ENCODE peak calls at places on chromosome 18, in seven cellular contexts. T, Y, W, L, E, V and X are unnamed samples.

GRCh38 chr18:73719611-73720010 is 428.0 kb downstream of the FBXO15 start:
- DNase-seq in L (no peak), W (no peak), V (no peak), E (no peak), Y (no peak), T (no peak), X (no peak)

GRCh38 chr18:45793295-45793965 is 32.0 kb upstream of the SIGLEC15 start:
- DNase-seq in V (peak), W (peak), E (no peak), L (no peak), T (no peak), Y (no peak), X (peak)

GRCh38 chr18:49321800-49322461 is 138.5 kb downstream of the DYM start:
- DNase-seq in E (no peak), W (no peak), L (no peak), T (no peak), V (peak), Y (no peak), X (peak)

GRCh38 chr18:56982756-56983155 is 164.1 kb upstream of the BOD1L2 start:
- DNase-seq in L (no peak), E (no peak), T (no peak), W (no peak), Y (no peak), V (no peak), X (no peak)

GRCh38 chr18:23163786-23164583 is 28.7 kb downstream of the CABLES1 start:
- DNase-seq in E (no peak), T (no peak), V (no peak), Y (no peak), W (no peak), L (no peak), X (no peak)

GRCh38 chr18:10286580-10287150 is 167.8 kb upstream of the APCDD1 start:
- DNase-seq in T (no peak), E (no peak), L (no peak), Y (no peak), W (no peak), V (no peak), X (no peak)

GRCh38 chr18:7683753-7684152 is 116.6 kb downstream of the PTPRM start:
- DNase-seq in L (no peak), T (no peak), Y (no peak), V (no peak), W (peak), E (no peak), X (no peak)

GRCh38 chr18:36294031-36294430 is 3.5 kb upstream of the FHOD3 start:
- DNase-seq in L (no peak), W (no peak), Y (no peak), T (no peak), E (no peak), V (peak), X (no peak)

GRCh38 chr18:28115149-28115550 is 61.8 kb downstream of the CDH2 start:
- DNase-seq in V (peak), T (no peak), L (no peak), W (no peak), Y (no peak), E (no peak), X (peak)

GRCh38 chr18:37254256-37254880 is 311.2 kb downstream of the CELF4 start:
- DNase-seq in T (peak), E (no peak), V (no peak), W (peak), L (no peak), Y (no peak), X (no peak)

GRCh38 chr18:31616586-31616985 is 24.9 kb downstream of the TTR start:
- DNase-seq in W (no peak), T (no peak), L (no peak), V (no peak), E (no peak), Y (no peak), X (no peak)

GRCh38 chr18:79796531-79797390 is 977 bp upstream of the KCNG2 start:
- DNase-seq in Y (no peak), L (no peak), W (peak), V (peak), E (no peak), T (no peak), X (peak)